ENCODE peak calls at places on chromosomes 12 and 14, in five cellular contexts. T is A549, W is SK-N-SH, L is GM12878, I is K562. P is an unnamed sample.

GRCh38 chr12:3315201-3315661 is 175.8 kb upstream of the PRMT8 start:
- DNase-seq in T (no peak), I (no peak), W (peak; percentile 65), L (no peak), P (peak; percentile 81)

GRCh38 chr14:54566410-54567223 is at the start of gene SAMD4A:
- DNase-seq in I (peak; percentile 37), T (peak; percentile 88), L (no peak), W (peak; percentile 77), P (peak; percentile 86)

GRCh38 chr14:32012571-32012970 is 64.5 kb upstream of the ARHGAP5 start:
- DNase-seq in T (no peak), L (no peak), W (no peak), I (no peak), P (no peak)

GRCh38 chr12:109833307-109834189 is at the start of gene TRPV4:
- DNase-seq in W (peak; percentile 87), I (peak; percentile 84), L (no peak), T (no peak), P (peak; percentile 23)

GRCh38 chr12:108240928-108241327 is 98.2 kb downstream of the CMKLR1 start:
- DNase-seq in I (no peak), W (no peak), T (no peak), L (no peak), P (no peak)

GRCh38 chr14:39731912-39732311 is 299.7 kb upstream of the FBXO33 start:
- DNase-seq in L (no peak), I (no peak), W (no peak), T (peak; percentile 14), P (no peak)

GRCh38 chr14:61471297-61471980 is 150.1 kb downstream of the PRKCH start:
- DNase-seq in I (no peak), T (no peak), L (no peak), W (peak; percentile 42), P (no peak)

GRCh38 chr12:13152281-13152680 is 44.2 kb upstream of the EMP1 start:
- DNase-seq in W (no peak), L (no peak), T (no peak), I (no peak), P (no peak)

GRCh38 chr12:124581792-124582424 is 14.5 kb upstream of the NCOR2 start:
- DNase-seq in T (no peak), L (no peak), W (no peak), I (no peak), P (no peak)

GRCh38 chr12:29316772-29317171 is 64.2 kb downstream of the ERGIC2 start:
- DNase-seq in T (no peak), W (no peak), I (no peak), L (no peak), P (peak; percentile 71)

GRCh38 chr12:1776139-1776975 is 44.0 kb upstream of the LRTM2 start:
- DNase-seq in W (peak; percentile 44), L (no peak), T (peak; percentile 48), I (no peak), P (peak; percentile 76)

GRCh38 chr12:27178723-27179398 is 65.2 kb upstream of the STK38L start:
- DNase-seq in L (no peak), T (no peak), I (no peak), W (no peak), P (peak; percentile 53)

GRCh38 chr14:94081386-94081820 is 293 bp downstream of the IFI27L1 start:
- DNase-seq in I (no peak), L (no peak), T (no peak), W (no peak), P (no peak)
- TF ChIP-seq RCOR1 in I (no peak), L (no peak), T (no peak), W (no peak), P (no peak)

GRCh38 chr12:11779286-11779685 is 129.8 kb downstream of the ETV6 start:
- DNase-seq in T (no peak), W (no peak), I (no peak), L (peak; percentile 62), P (peak; percentile 78)
- TF ChIP-seq RCOR1 in T (no peak), W (no peak), I (no peak), L (no peak), P (no peak)

DNA sequence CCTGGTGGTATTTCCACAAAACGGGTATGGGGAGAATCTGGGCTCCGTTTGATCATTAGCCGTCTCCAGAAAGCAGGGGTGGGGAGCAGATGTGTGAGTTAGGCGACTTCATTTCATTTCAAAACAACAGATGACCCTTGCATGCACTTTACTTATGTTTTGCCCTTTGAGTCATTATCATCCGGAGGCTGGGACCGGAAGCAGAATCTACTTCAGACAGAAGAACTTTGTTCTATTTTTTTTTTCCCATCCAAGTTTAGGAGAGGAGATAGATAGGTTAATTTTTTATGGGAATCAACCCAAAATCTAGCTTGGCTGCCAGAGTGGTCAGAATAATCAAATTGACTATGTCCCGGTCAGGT is 31.3 kb upstream of the CMAS start:
- DNase-seq in T (no peak), L (no peak), I (no peak), W (no peak), P (peak; percentile 10)
- TF ChIP-seq RCOR1 in T (no peak), L (no peak), I (no peak), W (no peak), P (no peak)

DNA sequence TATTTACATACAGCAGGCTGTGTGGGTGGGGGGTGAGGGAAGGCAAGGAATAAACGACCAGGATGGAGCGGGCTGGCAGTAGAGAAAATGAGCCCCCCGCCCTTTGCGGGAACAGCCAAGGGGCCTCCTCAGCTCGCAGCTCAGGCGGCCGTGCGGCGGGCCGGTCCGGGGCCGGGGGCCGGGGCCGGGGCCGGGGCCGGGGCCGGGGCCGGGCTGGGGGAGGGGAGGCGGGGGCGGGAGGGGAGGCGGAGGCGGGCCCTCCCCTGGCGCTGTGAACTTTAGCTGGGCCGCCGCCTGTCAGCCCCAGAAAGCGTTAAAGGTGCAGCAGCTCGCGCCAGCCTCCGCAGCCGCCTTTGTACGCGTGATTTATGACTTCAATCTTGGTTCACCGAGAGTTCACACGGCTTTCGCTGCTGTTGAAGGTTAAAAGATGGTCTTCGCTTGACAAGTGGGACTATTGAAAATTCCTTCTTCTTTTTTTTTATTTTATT is 28.8 kb downstream of the HOXC4 start:
- DNase-seq in T (no peak), L (no peak), I (peak; percentile 51), W (peak; percentile 65), P (no peak)
- TF ChIP-seq RCOR1 in T (no peak), L (no peak), I (no peak), W (no peak), P (no peak)

P was measured in IMR-90.